ENCODE peak calls at places on chromosome 21, in seven cellular contexts. A is lung, H is Caco-2, B is thoracic aorta, M is left ventricle myocardium inferior, V is cardiac muscle cell, L is transverse colon. F is an unnamed sample.

GRCh38 chr21:43639470-43640178 is 19.7 kb downstream of the HSF2BP start:
- DNase-seq in H (no peak), A (peak; percentile 28), V (no peak), L (no peak), M (no peak), B (no peak), F (peak; percentile 75)

GRCh38 chr21:14273736-14274538 is 58.0 kb downstream of the RBM11 start:
- DNase-seq in M (peak; percentile 65), B (no peak), A (peak; percentile 85), L (peak; percentile 94), H (no peak), V (no peak), F (no peak)

GRCh38 chr21:43316156-43316845 is 110.6 kb downstream of the SIK1 start:
- DNase-seq in L (no peak), H (no peak), B (no peak), A (no peak), V (no peak), M (no peak), F (no peak)

GRCh38 chr21:42682661-42683060 is 29.2 kb downstream of the PDE9A start:
- DNase-seq in V (no peak), H (no peak), A (no peak), L (no peak), M (no peak), B (no peak), F (no peak)

GRCh38 chr21:42233067-42233981 is 14.4 kb downstream of the ABCG1 start:
- DNase-seq in A (peak; percentile 69), B (peak; percentile 30), H (no peak), L (peak; percentile 77), M (peak; percentile 84), V (peak; percentile 68), F (no peak)

GRCh38 chr21:35428489-35428888 is 379.4 kb upstream of the RUNX1 start:
- DNase-seq in V (peak; percentile 69), M (peak; percentile 32), L (no peak), B (no peak), A (peak; percentile 34), H (no peak), F (no peak)

GRCh38 chr21:41943468-41944250 is 10.2 kb downstream of the C2CD2 start:
- DNase-seq in L (no peak), M (no peak), B (no peak), H (no peak), V (no peak), A (no peak), F (no peak)

GRCh38 chr21:25639922-25640670 is 1.0 kb downstream of the JAM2 start:
- DNase-seq in H (no peak), B (no peak), M (peak; percentile 38), A (no peak), V (peak; percentile 56), L (no peak), F (no peak)

GRCh38 chr21:40333731-40334130 is 466.5 kb downstream of the PCP4 start:
- DNase-seq in V (no peak), B (no peak), H (no peak), L (no peak), M (no peak), A (no peak), F (no peak)

GRCh38 chr21:43189936-43190335 is 21.1 kb downstream of the CRYAA start:
- DNase-seq in L (no peak), A (no peak), H (peak; percentile 5), V (no peak), M (no peak), B (no peak), F (no peak)

GRCh38 chr21:29164330-29164942 is 34.0 kb downstream of the MAP3K7CL start:
- DNase-seq in H (no peak), M (no peak), L (no peak), B (no peak), V (peak; percentile 52), A (no peak), F (peak; percentile 60)

GRCh38 chr21:37496972-37497371 is 130.4 kb downstream of the DYRK1A start:
- DNase-seq in A (no peak), H (no peak), M (no peak), V (no peak), L (no peak), B (no peak), F (no peak)

GRCh38 chr21:41743321-41744027 is 23.4 kb downstream of the RIPK4 start:
- DNase-seq in V (no peak), H (no peak), L (peak; percentile 27), M (no peak), A (no peak), B (no peak), F (no peak)

GRCh38 chr21:40386301-40386911 is 460.6 kb downstream of the DSCAM start:
- DNase-seq in V (peak; percentile 77), M (peak; percentile 32), H (peak; percentile 55), L (peak; percentile 34), B (no peak), A (peak; percentile 34), F (no peak)

GRCh38 chr21:43204638-43205037 is 35.8 kb downstream of the CRYAA start:
- DNase-seq in A (no peak), H (no peak), L (no peak), B (no peak), V (no peak), M (no peak), F (no peak)

GRCh38 chr21:43269461-43269860 is 100.7 kb downstream of the CRYAA start:
- DNase-seq in B (no peak), A (no peak), H (no peak), V (no peak), M (peak; percentile 6), L (no peak), F (no peak)

GRCh38 chr21:25717491-25718139 is 17.1 kb downstream of the ATP5PF start:
- DNase-seq in M (no peak), V (peak; percentile 24), B (no peak), H (no peak), A (no peak), L (no peak), F (no peak)

GRCh38 chr21:46002841-46003574 is 21.4 kb downstream of the COL6A1 start:
- DNase-seq in H (no peak), V (no peak), L (peak; percentile 7), A (no peak), M (peak; percentile 16), B (no peak), F (no peak)

GRCh38 chr21:42829417-42829816 is 49.9 kb downstream of the WDR4 start:
- DNase-seq in A (no peak), M (no peak), B (no peak), L (no peak), V (no peak), H (peak; percentile 10), F (no peak)

GRCh38 chr21:32819702-32820101 is 48.1 kb upstream of the PAXBP1 start:
- DNase-seq in A (no peak), L (no peak), B (no peak), M (no peak), H (no peak), V (no peak), F (peak; percentile 87)

GRCh38 chr21:46605759-46606426 is 1.0 kb upstream of the S100B start:
- DNase-seq in B (no peak), H (no peak), M (peak; percentile 37), A (peak; percentile 42), L (peak; percentile 55), V (no peak), F (no peak)

GRCh38 chr21:29360799-29361765 is 62.4 kb downstream of the BACH1 start:
- DNase-seq in A (peak; percentile 22), M (no peak), B (no peak), L (no peak), H (peak; percentile 45), V (no peak), F (no peak)

GRCh38 chr21:14766241-14766640 is 220.1 kb upstream of the SAMSN1 start:
- DNase-seq in B (no peak), L (no peak), H (no peak), A (no peak), V (no peak), M (no peak), F (no peak)

GRCh38 chr21:43361127-43361492 is 65.8 kb downstream of the SIK1 start:
- DNase-seq in B (no peak), V (no peak), M (peak; percentile 58), H (no peak), L (peak; percentile 52), A (no peak), F (no peak)

GRCh38 chr21:46148106-46148505 is 7.3 kb downstream of the FTCD start:
- DNase-seq in H (no peak), L (no peak), A (no peak), B (no peak), M (no peak), V (no peak), F (no peak)

GRCh38 chr21:44927587-44928461 is 7.1 kb upstream of the ITGB2 start:
- DNase-seq in V (no peak), H (no peak), A (peak; percentile 60), B (no peak), L (peak; percentile 54), M (peak; percentile 46), F (no peak)
- TF ChIP-seq CTCF in V (peak; percentile 27), H (no peak), A (no peak), B (no peak), L (no peak), M (no peak), F (peak; percentile 30)

GRCh38 chr21:36431252-36431651 is 46.1 kb downstream of the CHAF1B start:
- DNase-seq in B (no peak), H (no peak), M (no peak), V (no peak), A (no peak), L (no peak), F (no peak)
- H3K4me3 ChIP-seq in B (peak overlapping the region; percentile 62), H (no peak overlapping the region), M (no peak overlapping the region), V (no peak overlapping the region), A (no peak overlapping the region), L (no peak overlapping the region), F (no peak overlapping the region)

GRCh38 chr21:38848187-38848609 is 42.5 kb downstream of the ETS2 start:
- DNase-seq in M (peak; percentile 50), B (no peak), A (no peak), V (peak; percentile 63), H (no peak), L (no peak), F (no peak)
- TF ChIP-seq CTCF in M (no peak), B (no peak), A (no peak), V (no peak), H (no peak), L (no peak), F (no peak)

GRCh38 chr21:31267644-31268043 is 76.4 kb downstream of the TIAM1 start:
- DNase-seq in A (no peak), L (no peak), V (no peak), M (no peak), H (no peak), B (no peak), F (no peak)

GRCh38 chr21:31264574-31264973 is 79.5 kb downstream of the TIAM1 start:
- DNase-seq in A (no peak), V (no peak), H (no peak), B (no peak), L (no peak), M (no peak), F (no peak)

GRCh38 chr21:31262728-31263127 is 81.3 kb downstream of the TIAM1 start:
- DNase-seq in L (no peak), A (no peak), B (no peak), M (no peak), H (no peak), V (no peak), F (no peak)

GRCh38 chr21:31266241-31266640 is 77.8 kb downstream of the TIAM1 start:
- DNase-seq in M (no peak), H (no peak), B (no peak), V (no peak), A (no peak), L (no peak), F (no peak)

DNA sequence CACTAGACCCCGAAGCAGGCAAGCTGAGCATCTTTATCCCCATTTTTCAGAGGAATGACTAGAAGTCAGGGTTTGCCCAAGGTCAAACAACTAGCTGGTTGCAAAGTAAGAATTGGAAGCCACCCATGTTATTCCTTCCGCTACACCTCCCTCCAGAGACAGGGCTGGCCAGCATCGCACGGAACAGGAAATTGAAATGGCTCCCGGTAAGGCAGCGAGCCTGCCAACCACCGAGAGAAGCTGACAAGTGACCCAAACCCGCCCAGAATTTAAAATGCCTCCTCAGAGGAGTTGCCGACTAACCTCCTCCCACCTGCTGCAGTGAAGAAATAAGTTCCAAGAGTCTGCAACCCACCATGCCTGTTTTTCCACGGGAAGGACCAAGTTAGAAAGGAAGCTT is 78.8 kb downstream of the TIAM1 start:
- DNase-seq in M (peak; percentile 66), L (no peak), B (no peak), H (no peak), A (no peak), V (no peak), F (no peak)
- H3K4me3 ChIP-seq in M (no peak overlapping the region), L (no peak overlapping the region), B (peak overlapping the region; percentile 14), H (no peak overlapping the region), A (no peak overlapping the region), V (no peak overlapping the region), F (no peak overlapping the region)

F was measured in AG09309.